ENCODE peak calls at places on chromosome 13, in four cellular contexts. One of them, this sample, is unnamed.

GRCh38 chr13:48831248-48831647 is 144.5 kb upstream of the FNDC3A start:
- DNase-seq in HepG2: no peak
- DNase-seq in HEK293T: no peak
- DNase-seq in K562: no peak
- DNase-seq in this sample: no peak

GRCh38 chr13:27634231-27634630 is 12.5 kb downstream of the POLR1D start:
- DNase-seq in HepG2: no peak
- DNase-seq in K562: no peak
- DNase-seq in HEK293T: no peak
- DNase-seq in this sample: no peak

GRCh38 chr13:113647351-113648217 is 10.4 kb downstream of the ATP4B start:
- DNase-seq in K562: no peak
- DNase-seq in HEK293T: no peak
- DNase-seq in HepG2: no peak
- DNase-seq in this sample: peak

GRCh38 chr13:31209172-31209818 is 9.5 kb downstream of the B3GLCT start:
- DNase-seq in HepG2: no peak
- DNase-seq in K562: no peak
- DNase-seq in HEK293T: peak
- DNase-seq in this sample: no peak

GRCh38 chr13:113534236-113534860 is 43.8 kb upstream of the DCUN1D2 start:
- DNase-seq in K562: no peak
- DNase-seq in HepG2: no peak
- DNase-seq in HEK293T: no peak
- DNase-seq in this sample: peak

GRCh38 chr13:93290503-93290902 is 63.9 kb downstream of the GPC6 start:
- DNase-seq in HepG2: no peak
- DNase-seq in K562: peak
- DNase-seq in HEK293T: no peak
- DNase-seq in this sample: no peak

GRCh38 chr13:48333976-48334375 is 30.4 kb downstream of the RB1 start:
- DNase-seq in K562: no peak
- DNase-seq in HEK293T: no peak
- DNase-seq in HepG2: no peak
- DNase-seq in this sample: no peak

GRCh38 chr13:95784891-95785290 is 108.0 kb downstream of the DNAJC3 start:
- DNase-seq in HEK293T: no peak
- DNase-seq in HepG2: no peak
- DNase-seq in K562: no peak
- DNase-seq in this sample: no peak

GRCh38 chr13:26324867-26325266 is 70.9 kb downstream of the CDK8 start:
- DNase-seq in HEK293T: no peak
- DNase-seq in K562: no peak
- DNase-seq in HepG2: no peak
- DNase-seq in this sample: no peak

GRCh38 chr13:92390217-92390616 is 836.4 kb upstream of the GPC6 start:
- DNase-seq in K562: no peak
- DNase-seq in HEK293T: peak
- DNase-seq in HepG2: no peak
- DNase-seq in this sample: no peak

GRCh38 chr13:45349438-45349837 is 8.5 kb upstream of the TPT1 start:
- DNase-seq in K562: no peak
- DNase-seq in HEK293T: no peak
- DNase-seq in HepG2: no peak
- DNase-seq in this sample: no peak

GRCh38 chr13:101520672-101521071 is 68.2 kb downstream of the ITGBL1 start:
- DNase-seq in HEK293T: no peak
- DNase-seq in HepG2: no peak
- DNase-seq in K562: no peak
- DNase-seq in this sample: no peak

GRCh38 chr13:105814219-105814901 is 721.1 kb downstream of the EFNB2 start:
- DNase-seq in HEK293T: no peak
- DNase-seq in K562: no peak
- DNase-seq in HepG2: no peak
- DNase-seq in this sample: no peak

GRCh38 chr13:32426191-32426980 is 1.5 kb downstream of the N4BP2L1 start:
- DNase-seq in K562: no peak
- DNase-seq in HEK293T: no peak
- DNase-seq in HepG2: no peak
- DNase-seq in this sample: no peak

GRCh38 chr13:111373486-111373885 is 53.0 kb downstream of the TEX29 start:
- DNase-seq in HEK293T: no peak
- DNase-seq in K562: no peak
- DNase-seq in HepG2: no peak
- DNase-seq in this sample: no peak

GRCh38 chr13:23279321-23279720 is 98.5 kb downstream of the SGCG start:
- DNase-seq in K562: no peak
- DNase-seq in HepG2: no peak
- DNase-seq in HEK293T: no peak
- DNase-seq in this sample: no peak

GRCh38 chr13:106795847-106796246 is 227.9 kb upstream of the ARGLU1 start:
- DNase-seq in HEK293T: no peak
- DNase-seq in HepG2: no peak
- DNase-seq in K562: no peak
- DNase-seq in this sample: no peak

GRCh38 chr13:19960673-19961015 is 2.1 kb downstream of the ZMYM2 start:
- DNase-seq in HEK293T: no peak
- DNase-seq in K562: no peak
- DNase-seq in HepG2: no peak
- DNase-seq in this sample: no peak

GRCh38 chr13:28531195-28531955 is 36.4 kb upstream of the FLT1 start:
- DNase-seq in K562: no peak
- DNase-seq in HepG2: no peak
- DNase-seq in HEK293T: peak
- DNase-seq in this sample: peak

GRCh38 chr13:90105881-90106496 is 1241.5 kb upstream of the MIR17HG start:
- DNase-seq in HepG2: no peak
- DNase-seq in K562: no peak
- DNase-seq in HEK293T: peak
- DNase-seq in this sample: no peak

GRCh38 chr13:96533408-96533807 is 443.5 kb downstream of the HS6ST3 start:
- DNase-seq in HepG2: no peak
- DNase-seq in HEK293T: no peak
- DNase-seq in K562: no peak
- DNase-seq in this sample: no peak

GRCh38 chr13:114019367-114019766 is 45.5 kb upstream of the C13orf46 start:
- DNase-seq in K562: peak
- DNase-seq in HEK293T: peak
- DNase-seq in HepG2: no peak
- DNase-seq in this sample: peak

GRCh38 chr13:20053016-20053415 is 94.5 kb downstream of the ZMYM2 start:
- DNase-seq in K562: no peak
- DNase-seq in HepG2: no peak
- DNase-seq in HEK293T: no peak
- DNase-seq in this sample: no peak

GRCh38 chr13:44399045-44399444 is 25.4 kb downstream of the SERP2 start:
- DNase-seq in HEK293T: no peak
- DNase-seq in K562: no peak
- DNase-seq in HepG2: no peak
- DNase-seq in this sample: no peak

GRCh38 chr13:59776924-59777690 is 386.6 kb downstream of the DIAPH3 start:
- DNase-seq in HEK293T: no peak
- DNase-seq in K562: no peak
- DNase-seq in HepG2: no peak
- DNase-seq in this sample: no peak

GRCh38 chr13:50080158-50080855 is 65.1 kb downstream of the KCNRG start:
- DNase-seq in K562: peak
- DNase-seq in HepG2: peak
- DNase-seq in HEK293T: no peak
- DNase-seq in this sample: no peak
- TF ChIP-seq ELF4 in K562: no peak
- TF ChIP-seq ELF4 in HepG2: no peak
- TF ChIP-seq ELF4 in HEK293T: no peak
- TF ChIP-seq ELF4 in this sample: no peak

DNA sequence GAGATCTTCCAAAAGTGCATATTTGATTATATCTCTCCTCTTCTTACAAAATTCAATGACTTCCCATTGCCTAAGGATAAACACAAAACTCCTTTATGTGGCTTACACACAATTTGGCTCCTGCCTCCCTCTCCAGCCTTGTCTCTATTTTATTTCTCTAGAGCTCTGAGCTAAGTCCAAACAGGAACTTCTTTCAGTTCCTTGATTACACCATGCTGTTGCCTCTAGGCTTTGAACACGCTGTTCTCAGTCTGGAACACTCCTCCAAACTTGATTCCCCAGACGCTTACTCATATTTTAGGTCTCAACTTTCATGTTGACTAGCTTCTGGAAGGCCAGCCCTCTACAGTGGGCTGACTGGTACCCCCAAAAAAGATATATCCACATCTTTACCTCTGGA is 258.5 kb downstream of the COG6 start:
- DNase-seq in HepG2: no peak
- DNase-seq in K562: no peak
- DNase-seq in HEK293T: no peak
- DNase-seq in this sample: no peak
- TF ChIP-seq ELF4 in HepG2: no peak
- TF ChIP-seq ELF4 in K562: no peak
- TF ChIP-seq ELF4 in HEK293T: no peak
- TF ChIP-seq ELF4 in this sample: no peak

GRCh38 chr13:36549126-36549702 is 116.9 kb downstream of the CCNA1 start:
- DNase-seq in HepG2: no peak
- DNase-seq in K562: no peak
- DNase-seq in HEK293T: no peak
- DNase-seq in this sample: no peak

GRCh38 chr13:36548129-36548528 is 115.8 kb downstream of the CCNA1 start:
- DNase-seq in HepG2: no peak
- DNase-seq in K562: no peak
- DNase-seq in HEK293T: no peak
- DNase-seq in this sample: no peak

DNA sequence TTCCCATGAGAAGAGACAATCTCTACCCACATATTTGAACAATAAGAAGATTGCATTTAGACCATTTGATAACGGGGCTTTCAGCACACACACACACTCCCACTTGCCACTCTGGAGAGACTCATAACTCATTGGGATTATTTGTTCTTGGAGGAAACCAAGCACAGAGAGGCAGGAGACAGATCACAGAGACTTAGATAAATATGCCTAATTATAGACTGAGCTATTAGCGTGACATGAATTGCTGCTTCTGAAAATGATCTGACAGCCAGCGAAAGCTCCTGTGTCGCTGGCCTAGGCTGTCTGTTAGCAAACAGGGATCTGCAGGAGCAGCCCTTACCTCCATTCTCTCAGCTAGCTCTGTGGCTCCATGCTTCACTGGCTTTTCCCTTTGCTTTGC is 111.4 kb downstream of the CCNA1 start:
- DNase-seq in HEK293T: no peak
- DNase-seq in K562: no peak
- DNase-seq in HepG2: no peak
- DNase-seq in this sample: no peak
- TF ChIP-seq ELF4 in HEK293T: no peak
- TF ChIP-seq ELF4 in K562: no peak
- TF ChIP-seq ELF4 in HepG2: no peak
- TF ChIP-seq ELF4 in this sample: no peak

DNA sequence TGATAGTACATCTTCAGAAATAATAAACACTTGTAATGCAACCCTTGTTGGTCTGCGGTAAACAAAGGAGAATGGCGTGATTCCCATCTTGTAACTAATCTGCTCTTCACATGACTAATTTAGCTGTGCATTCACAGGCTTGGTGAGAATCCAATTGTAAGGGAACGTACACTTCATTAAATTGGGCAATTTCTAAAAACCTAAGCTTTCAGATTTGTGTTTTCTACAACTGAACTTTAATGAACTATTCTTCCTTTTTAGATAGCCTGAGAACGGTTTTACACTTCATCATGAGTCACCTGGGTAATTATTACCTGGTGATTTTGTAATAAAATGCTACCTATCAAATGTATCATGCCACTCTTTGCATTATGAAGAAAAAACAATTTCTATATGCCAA is 306.9 kb downstream of the KLF5 start:
- DNase-seq in K562: no peak
- DNase-seq in HepG2: no peak
- DNase-seq in HEK293T: no peak
- DNase-seq in this sample: no peak
- TF ChIP-seq ELF4 in K562: no peak
- TF ChIP-seq ELF4 in HepG2: no peak
- TF ChIP-seq ELF4 in HEK293T: no peak
- TF ChIP-seq ELF4 in this sample: no peak

GRCh38 chr13:40518481-40518882 is 148.0 kb downstream of the FOXO1 start:
- DNase-seq in HEK293T: no peak
- DNase-seq in K562: no peak
- DNase-seq in HepG2: no peak
- DNase-seq in this sample: no peak

GRCh38 chr13:40519637-40520036 is 146.8 kb downstream of the FOXO1 start:
- DNase-seq in HEK293T: peak
- DNase-seq in HepG2: no peak
- DNase-seq in K562: no peak
- DNase-seq in this sample: no peak

GRCh38 chr13:40514797-40515196 is 151.6 kb downstream of the FOXO1 start:
- DNase-seq in HepG2: no peak
- DNase-seq in K562: no peak
- DNase-seq in HEK293T: no peak
- DNase-seq in this sample: no peak

GRCh38 chr13:40517486-40518311 is 148.7 kb downstream of the FOXO1 start:
- DNase-seq in HepG2: no peak
- DNase-seq in K562: no peak
- DNase-seq in HEK293T: no peak
- DNase-seq in this sample: no peak

GRCh38 chr13:40515702-40516101 is 150.7 kb downstream of the FOXO1 start:
- DNase-seq in HepG2: no peak
- DNase-seq in K562: no peak
- DNase-seq in HEK293T: no peak
- DNase-seq in this sample: no peak
- TF ChIP-seq ELF4 in HepG2: no peak
- TF ChIP-seq ELF4 in K562: no peak
- TF ChIP-seq ELF4 in HEK293T: no peak
- TF ChIP-seq ELF4 in this sample: no peak

GRCh38 chr13:64924401-64924800 is 2305.7 kb downstream of the PCDH9 start:
- DNase-seq in HepG2: no peak
- DNase-seq in K562: no peak
- DNase-seq in HEK293T: no peak
- DNase-seq in this sample: no peak

GRCh38 chr13:64925727-64926126 is 2304.4 kb downstream of the PCDH9 start:
- DNase-seq in HepG2: no peak
- DNase-seq in K562: no peak
- DNase-seq in HEK293T: no peak
- DNase-seq in this sample: no peak

GRCh38 chr13:64930636-64931035 is 2299.5 kb downstream of the PCDH9 start:
- DNase-seq in K562: no peak
- DNase-seq in HEK293T: no peak
- DNase-seq in HepG2: no peak
- DNase-seq in this sample: no peak

GRCh38 chr13:64925284-64925683 is 2304.9 kb downstream of the PCDH9 start:
- DNase-seq in HEK293T: no peak
- DNase-seq in HepG2: no peak
- DNase-seq in K562: no peak
- DNase-seq in this sample: peak

GRCh38 chr13:64928704-64929499 is 2301.2 kb downstream of the PCDH9 start:
- DNase-seq in HepG2: no peak
- DNase-seq in K562: no peak
- DNase-seq in HEK293T: no peak
- DNase-seq in this sample: no peak
- TF ChIP-seq ELF4 in HepG2: no peak
- TF ChIP-seq ELF4 in K562: no peak
- TF ChIP-seq ELF4 in HEK293T: no peak
- TF ChIP-seq ELF4 in this sample: no peak